ENCODE peak calls at places on chromosomes 3 and 15, in seven cellular contexts. W is cardiac fibroblast; J is astrocyte of the cerebellum; L is GM23248; E is dorsolateral prefrontal cortex; Y is AG10803; V is CD8-positive, alpha-beta memory T cell. I is an unnamed sample.
A peak's percentile ranks its signal among the peaks of the same experiment; 100 is the strongest.

GRCh38 chr3:64184621-64185020 is 40.6 kb downstream of the PRICKLE2 start:
- DNase-seq in W (peak; percentile 45), J (no peak), L (peak; percentile 80), E (no peak), Y (peak; percentile 75), V (no peak), I (peak; percentile 69)

GRCh38 chr3:177679568-177680441 is 482.5 kb upstream of the TBL1XR1 start:
- DNase-seq in W (peak; percentile 86), J (peak; percentile 27), L (peak; percentile 46), E (no peak), Y (peak; percentile 36), V (no peak), I (peak; percentile 53)

GRCh38 chr15:88106063-88106462 is 150.5 kb downstream of the NTRK3 start:
- DNase-seq in W (no peak), J (no peak), L (no peak), E (no peak), Y (no peak), V (no peak), I (no peak)

GRCh38 chr3:22990291-22991200 is 212.6 kb upstream of the UBE2E2 start:
- DNase-seq in W (no peak), J (no peak), L (no peak), E (no peak), Y (no peak), V (no peak), I (no peak)

GRCh38 chr15:62067448-62068044 is 769 bp downstream of the C2CD4A start:
- DNase-seq in W (peak; percentile 19), J (no peak), L (peak; percentile 49), E (peak; percentile 18), Y (peak; percentile 8), V (no peak), I (peak; percentile 57)

GRCh38 chr15:86865920-86866319 is 786.2 kb downstream of the AGBL1 start:
- DNase-seq in W (no peak), J (no peak), L (no peak), E (no peak), Y (no peak), V (no peak), I (no peak)

GRCh38 chr3:36060950-36061349 is 319.4 kb upstream of the STAC start:
- DNase-seq in W (no peak), J (no peak), L (peak; percentile 27), E (no peak), Y (no peak), V (no peak), I (no peak)

GRCh38 chr15:24772709-24773373 is 97.3 kb downstream of the NPAP1 start:
- DNase-seq in W (peak; percentile 81), J (peak; percentile 34), L (peak; percentile 86), E (peak; percentile 50), Y (peak; percentile 74), V (peak; percentile 72), I (peak; percentile 89)

GRCh38 chr3:71944482-71944881 is 159.5 kb upstream of the PROK2 start:
- DNase-seq in W (no peak), J (no peak), L (no peak), E (no peak), Y (no peak), V (no peak), I (no peak)

GRCh38 chr3:135965129-135965505 is 411 bp upstream of the PPP2R3A start:
- DNase-seq in W (no peak), J (peak; percentile 28), L (no peak), E (no peak), Y (no peak), V (no peak), I (no peak)
- H3K4me3 ChIP-seq in W (peak overlapping the region; percentile 28), J (peak overlapping the region; percentile 81), L (peak overlapping the region; percentile 84), E (peak overlapping the region; percentile 72), Y (peak overlapping the region; percentile 58), V (no peak overlapping the region), I (peak overlapping the region; percentile 52)

GRCh38 chr3:119508172-119508845 is 10.0 kb downstream of the TIMMDC1 start:
- DNase-seq in W (no peak), J (no peak), L (no peak), E (no peak), Y (no peak), V (no peak), I (no peak)
- H3K4me3 ChIP-seq in W (no peak overlapping the region), J (no peak overlapping the region), L (no peak overlapping the region), E (no peak overlapping the region), Y (no peak overlapping the region), V (no peak overlapping the region), I (no peak overlapping the region)

GRCh38 chr3:50676031-50676705 is 1.4 kb downstream of the DOCK3 start:
- DNase-seq in W (no peak), J (no peak), L (no peak), E (no peak), Y (no peak), V (no peak), I (no peak)

GRCh38 chr3:50672656-50673055 is 2.1 kb upstream of the DOCK3 start:
- DNase-seq in W (no peak), J (no peak), L (no peak), E (no peak), Y (no peak), V (no peak), I (no peak)

GRCh38 chr3:50674349-50675178 is at the start of gene DOCK3:
- DNase-seq in W (peak; percentile 58), J (no peak), L (peak; percentile 86), E (peak; percentile 68), Y (peak; percentile 44), V (peak; percentile 76), I (peak; percentile 40)

GRCh38 chr3:50675179-50676030 is 678 bp downstream of the DOCK3 start:
- DNase-seq in W (no peak), J (no peak), L (peak; percentile 36), E (peak; percentile 88), Y (no peak), V (peak; percentile 63), I (peak; percentile 23)

DNA sequence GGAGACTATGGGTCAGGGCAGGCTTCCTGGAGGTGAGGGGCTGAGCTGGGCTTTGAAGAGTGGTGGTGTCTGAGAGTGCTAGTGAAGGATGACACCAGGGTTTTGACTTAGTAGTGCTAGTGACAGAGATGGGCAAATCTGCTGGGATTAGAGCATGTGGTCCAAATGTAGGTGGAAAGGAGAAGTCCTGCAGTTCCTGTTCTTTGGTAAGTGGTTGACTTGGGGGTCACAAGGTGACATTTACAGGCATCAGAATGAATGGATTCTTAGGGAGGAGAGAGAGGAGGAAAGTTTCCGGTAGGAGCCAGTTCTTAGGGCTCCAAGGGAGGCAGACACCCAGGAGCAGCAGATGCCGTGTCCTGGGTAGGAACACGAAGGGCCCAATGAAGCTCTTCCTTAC is 790 bp upstream of the DOCK3 start:
- DNase-seq in W (no peak), J (no peak), L (no peak), E (no peak), Y (no peak), V (no peak), I (no peak)
- H3K4me3 ChIP-seq in W (no peak overlapping the region), J (no peak overlapping the region), L (no peak overlapping the region), E (peak overlapping the region; percentile 74), Y (no peak overlapping the region), V (no peak overlapping the region), I (no peak overlapping the region)

DNA sequence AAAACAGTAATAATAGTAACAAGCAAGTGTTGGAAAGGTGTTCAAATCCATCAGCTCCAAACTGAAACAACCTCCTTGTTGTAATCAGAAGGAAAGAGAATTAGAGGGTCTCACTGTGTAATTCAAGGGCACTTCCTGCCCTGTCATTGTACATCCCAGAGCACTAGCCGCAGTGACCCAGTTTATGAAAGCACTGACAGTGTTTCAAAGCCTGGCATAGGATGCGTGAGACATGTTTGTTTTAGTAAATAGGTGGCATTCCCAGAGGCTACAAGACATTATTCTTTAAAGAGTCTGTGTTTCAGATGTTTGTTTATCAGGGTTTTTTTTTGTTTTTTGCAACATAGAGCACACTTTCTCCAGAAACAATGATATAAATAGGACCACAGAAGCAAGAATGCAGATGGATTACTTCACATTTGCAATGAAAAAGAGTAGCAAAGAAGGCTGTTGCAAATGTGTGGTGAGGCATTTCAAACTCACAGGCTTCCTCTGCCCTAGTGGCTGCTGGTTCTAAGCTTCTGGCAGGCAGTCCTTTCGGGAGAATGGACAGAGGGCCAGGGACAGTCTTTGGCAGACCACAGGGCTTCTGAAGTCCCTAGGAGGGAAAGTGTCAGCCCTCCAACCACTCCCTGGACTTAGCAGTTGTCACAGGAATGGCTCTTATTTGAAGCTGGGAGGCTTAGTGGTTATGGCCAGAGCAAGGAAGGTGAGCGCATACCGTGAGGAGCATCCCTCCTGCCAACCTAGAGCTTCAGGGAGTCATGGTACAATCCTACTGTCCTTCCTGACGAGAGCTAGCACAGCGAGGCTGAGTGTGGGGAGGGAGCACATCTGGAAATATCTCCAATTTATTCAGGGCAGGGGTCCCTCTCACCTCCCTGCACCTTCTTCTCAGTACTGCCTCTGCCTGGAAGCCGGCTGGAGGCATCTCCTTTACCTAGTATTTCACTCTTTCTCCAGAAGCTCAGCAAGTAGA is 31.4 kb upstream of the TIPARP start:
- DNase-seq in W (no peak), J (no peak), L (peak; percentile 30), E (no peak), Y (peak; percentile 63), V (no peak), I (no peak)
- H3K4me3 ChIP-seq in W (no peak overlapping the region), J (no peak overlapping the region), L (no peak overlapping the region), E (peak overlapping the region; percentile 33), Y (no peak overlapping the region), V (no peak overlapping the region), I (no peak overlapping the region)

GRCh38 chr3:42906085-42906904 is at the start of gene ZNF662:
- DNase-seq in W (peak; percentile 35), J (no peak), L (peak; percentile 65), E (peak; percentile 89), Y (peak; percentile 49), V (no peak), I (peak; percentile 70)
- H3K4me3 ChIP-seq in W (peak within 1 kb of the TSS; percentile 40), J (peak within 1 kb of the TSS; percentile 43), L (peak within 1 kb of the TSS; percentile 75), E (peak within 1 kb of the TSS; percentile 88), Y (peak within 1 kb of the TSS; percentile 64), V (no peak within 1 kb of the TSS), I (peak within 1 kb of the TSS; percentile 48)